ENCODE peak calls at places on chromosomes 12 and 14, in six cellular contexts. H is neuronal stem cell, U is IMR-90, R is mesendoderm, M is H9, J is mesenchymal stem cell. W is an unnamed sample.
A peak's percentile ranks its signal among the peaks of the same experiment; 100 is the strongest.

GRCh38 chr12:4630262-4630661 is 18.6 kb downstream of the AKAP3 start:
- DNase-seq in H (no peak), U (no peak), R (no peak), M (no peak), J (no peak), W (no peak)

GRCh38 chr12:126668961-126669360 is 1598.0 kb upstream of the TMEM132C start:
- DNase-seq in H (no peak), U (no peak), R (no peak), M (no peak), J (no peak), W (no peak)

GRCh38 chr14:64841772-64842490 is 37.8 kb downstream of the SPTB start:
- DNase-seq in H (no peak), U (no peak), R (peak; percentile 67), M (no peak), J (no peak), W (no peak)

GRCh38 chr14:57769863-57770523 is 95.9 kb downstream of the SLC35F4 start:
- DNase-seq in H (no peak), U (no peak), R (no peak), M (no peak), J (no peak), W (no peak)

GRCh38 chr12:12788131-12788530 is 2.7 kb downstream of the APOLD1 start:
- DNase-seq in H (no peak), U (peak; percentile 16), R (no peak), M (no peak), J (no peak), W (no peak)

GRCh38 chr12:91617830-91618229 is 435.2 kb upstream of the DCN start:
- DNase-seq in H (no peak), U (no peak), R (no peak), M (no peak), J (no peak), W (no peak)

GRCh38 chr12:29762637-29763300 is 21.0 kb downstream of the TMTC1 start:
- DNase-seq in H (no peak), U (no peak), R (no peak), M (no peak), J (no peak), W (no peak)

GRCh38 chr14:33587761-33588160 is 363.1 kb downstream of the EGLN3 start:
- DNase-seq in H (no peak), U (no peak), R (no peak), M (no peak), J (no peak), W (no peak)

GRCh38 chr12:58681730-58682129 is 238.6 kb downstream of the LRIG3 start:
- DNase-seq in H (no peak), U (no peak), R (no peak), M (no peak), J (no peak), W (no peak)

GRCh38 chr14:90567191-90567590 is 170.4 kb downstream of the CALM1 start:
- DNase-seq in H (no peak), U (no peak), R (no peak), M (no peak), J (no peak), W (no peak)

DNA sequence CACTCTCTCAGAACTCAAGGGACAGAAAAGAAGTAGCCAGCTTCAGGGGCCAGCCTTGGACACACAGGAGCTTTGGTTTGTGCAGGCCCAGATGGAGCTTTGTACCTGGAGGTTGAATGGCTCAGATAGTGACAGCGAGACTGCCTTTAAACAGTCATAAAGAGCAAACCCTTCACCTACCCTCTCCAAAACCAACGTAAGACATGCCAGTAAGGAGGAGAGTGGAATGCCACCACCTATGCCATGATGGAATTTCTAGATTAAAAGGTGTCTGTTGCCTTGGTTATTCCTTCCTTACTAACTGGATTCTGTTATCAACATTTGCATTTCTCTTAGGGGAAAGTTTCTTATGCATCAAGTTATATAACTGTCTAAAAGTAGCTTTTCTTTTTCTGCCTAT is 98.1 kb downstream of the EML1 start:
- DNase-seq in H (no peak), U (no peak), R (no peak), M (no peak), J (no peak), W (no peak)
- H2BK15ac ChIP-seq in H (no peak overlapping the region), U (no peak overlapping the region), R (no peak overlapping the region), M (no peak overlapping the region), J (no peak overlapping the region), W (no peak overlapping the region)

DNA sequence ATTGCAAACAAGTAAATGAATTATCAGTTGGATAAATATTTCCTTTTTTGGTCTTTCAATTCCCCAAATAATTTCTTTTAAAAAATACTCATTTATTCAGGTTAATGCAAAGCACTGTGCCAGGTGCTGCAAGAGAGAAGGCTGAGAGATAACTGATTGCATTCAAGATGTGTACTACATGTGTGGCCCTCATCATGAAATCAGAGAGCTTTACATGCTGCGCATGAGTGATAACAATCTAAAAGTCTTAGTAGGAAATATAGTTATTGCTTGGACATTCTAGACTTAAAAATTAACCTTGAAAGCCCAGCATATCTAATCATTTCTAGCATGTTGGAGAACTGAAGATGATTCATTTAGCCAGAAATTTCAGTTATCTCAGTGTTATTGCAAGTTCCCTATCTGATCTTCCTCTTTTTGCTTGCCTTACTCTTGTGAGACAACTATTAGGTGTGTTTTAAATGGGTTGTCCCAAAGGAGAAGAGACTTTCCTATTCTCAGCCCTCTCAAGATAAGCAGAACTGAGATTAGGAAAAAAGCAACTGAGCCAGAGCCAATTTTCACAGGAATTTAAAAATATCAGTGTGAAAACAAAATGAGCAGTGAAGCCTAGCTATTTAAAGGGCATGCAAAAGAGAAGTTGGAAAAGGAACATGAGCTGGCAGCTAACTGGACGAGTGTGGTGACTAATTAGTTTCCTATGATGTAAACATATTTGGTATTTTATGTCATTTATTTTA is 60.9 kb downstream of the PLEKHA5 start:
- DNase-seq in H (no peak), U (peak; percentile 59), R (peak; percentile 75), M (no peak), J (peak; percentile 57), W (no peak)
- H2BK15ac ChIP-seq in H (no peak overlapping the region), U (no peak overlapping the region), R (no peak overlapping the region), M (no peak overlapping the region), J (no peak overlapping the region), W (no peak overlapping the region)

GRCh38 chr12:129169928-129170327 is 316.6 kb downstream of the GLT1D1 start:
- DNase-seq in H (no peak), U (no peak), R (no peak), M (no peak), J (no peak), W (no peak)
- H2BK15ac ChIP-seq in H (no peak overlapping the region), U (no peak overlapping the region), R (no peak overlapping the region), M (no peak overlapping the region), J (no peak overlapping the region), W (no peak overlapping the region)

GRCh38 chr14:77376771-77377501 is at the start of the genes SAMD15 and TMED8:
- DNase-seq in H (peak; percentile 88), U (peak; percentile 80), R (peak; percentile 92), M (peak; percentile 82), J (peak; percentile 87), W (peak; percentile 90)
- H2BK15ac ChIP-seq in H (no peak within 1 kb of the TSS), U (no peak within 1 kb of the TSS), R (no peak within 1 kb of the TSS), M (no peak within 1 kb of the TSS), J (no peak within 1 kb of the TSS), W (no peak within 1 kb of the TSS)

DNA sequence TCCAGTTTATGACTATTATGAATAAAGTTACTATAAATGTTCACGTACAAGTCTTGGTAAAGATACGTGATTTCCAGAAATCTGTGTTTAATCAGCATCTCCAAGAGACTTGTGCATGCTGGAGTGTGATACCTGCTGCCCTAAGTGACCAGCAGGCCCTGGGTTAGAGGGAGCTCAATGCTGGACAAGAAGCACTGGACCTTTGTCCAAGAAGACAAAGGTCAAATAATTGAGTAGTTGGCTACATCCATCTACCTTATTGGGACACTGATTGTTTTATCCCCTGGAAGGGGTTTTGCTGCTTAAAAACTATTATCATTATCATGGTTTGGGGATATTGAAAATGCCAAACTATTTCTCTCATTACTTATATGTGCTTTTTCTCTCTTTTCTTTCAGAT is 37.0 kb upstream of the CHST11 start:
- DNase-seq in H (no peak), U (no peak), R (no peak), M (no peak), J (no peak), W (no peak)
- H2BK15ac ChIP-seq in H (no peak overlapping the region), U (no peak overlapping the region), R (no peak overlapping the region), M (no peak overlapping the region), J (no peak overlapping the region), W (no peak overlapping the region)

DNA sequence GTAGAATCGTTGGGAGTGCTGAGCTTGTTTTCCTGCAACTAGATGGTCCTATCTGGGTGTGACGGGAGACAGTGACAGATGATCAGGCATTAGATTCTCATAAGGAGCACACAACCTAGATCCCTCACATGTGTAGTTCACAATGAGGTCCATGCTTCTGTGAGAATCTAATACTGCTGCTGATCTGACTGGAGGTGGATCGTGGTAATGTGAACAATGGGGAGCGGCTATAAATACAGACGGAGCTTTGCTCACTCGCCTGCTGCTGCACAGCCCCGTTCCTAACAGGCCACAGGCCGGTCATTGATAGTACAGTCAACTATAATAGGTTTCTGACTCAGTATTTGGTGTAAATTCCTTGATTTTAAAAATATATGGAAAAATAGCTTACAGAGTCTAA is 138.8 kb downstream of the GLT1D1 start:
- DNase-seq in H (no peak), U (no peak), R (no peak), M (no peak), J (no peak), W (no peak)
- H2BK15ac ChIP-seq in H (no peak overlapping the region), U (no peak overlapping the region), R (no peak overlapping the region), M (no peak overlapping the region), J (no peak overlapping the region), W (no peak overlapping the region)

GRCh38 chr12:116143883-116144266 is 133.6 kb downstream of the MED13L start:
- DNase-seq in H (no peak), U (peak; percentile 64), R (peak; percentile 87), M (no peak), J (peak; percentile 86), W (no peak)

GRCh38 chr12:116141110-116141832 is 136.2 kb downstream of the MED13L start:
- DNase-seq in H (no peak), U (no peak), R (no peak), M (no peak), J (no peak), W (no peak)

GRCh38 chr12:116140559-116140958 is 136.9 kb downstream of the MED13L start:
- DNase-seq in H (no peak), U (no peak), R (no peak), M (no peak), J (no peak), W (no peak)

GRCh38 chr12:116142936-116143882 is 134.3 kb downstream of the MED13L start:
- DNase-seq in H (no peak), U (peak; percentile 89), R (no peak), M (no peak), J (peak; percentile 94), W (no peak)

DNA sequence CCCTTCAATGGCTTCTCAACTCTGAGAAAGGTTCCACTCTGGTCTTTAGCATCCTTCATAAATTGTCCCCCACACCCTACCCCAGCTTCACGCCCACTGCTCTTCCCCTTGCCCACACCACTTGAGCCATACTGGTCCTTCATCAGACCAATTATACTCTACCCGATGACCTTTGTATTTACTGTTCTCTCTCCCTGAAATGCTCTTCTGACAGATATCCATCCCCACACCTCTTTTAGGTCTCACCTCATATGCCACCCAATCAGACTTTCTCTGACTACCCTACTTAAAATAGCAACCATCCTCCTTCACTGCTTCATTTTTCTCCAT is 135.7 kb downstream of the MED13L start:
- DNase-seq in H (no peak), U (no peak), R (no peak), M (no peak), J (no peak), W (no peak)
- H2BK15ac ChIP-seq in H (no peak overlapping the region), U (peak overlapping the region; percentile 32), R (no peak overlapping the region), M (no peak overlapping the region), J (no peak overlapping the region), W (no peak overlapping the region)

GRCh38 chr14:61196034-61196433 is 85.1 kb downstream of the TMEM30B start:
- DNase-seq in H (no peak), U (no peak), R (no peak), M (no peak), J (no peak), W (no peak)
- H2BK15ac ChIP-seq in H (no peak overlapping the region), U (no peak overlapping the region), R (no peak overlapping the region), M (no peak overlapping the region), J (no peak overlapping the region), W (no peak overlapping the region)